ENCODE peak calls at places on chromosome 7, in eight cellular contexts. One of them, this sample, is unnamed.

GRCh38 chr7:108368466-108368865 is 87.8 kb downstream of the NRCAM start:
- DNase-seq in PC-9: no peak
- DNase-seq in progenitor cell of endocrine pancreas: no peak
- DNase-seq in MCF 10A: no peak
- DNase-seq in WTC11: no peak
- DNase-seq in GM10248: no peak
- DNase-seq in stomach: no peak
- DNase-seq in IMR-90: no peak
- DNase-seq in this sample: no peak

GRCh38 chr7:22572937-22573336 is 72.9 kb upstream of the STEAP1B start:
- DNase-seq in PC-9: peak
- DNase-seq in progenitor cell of endocrine pancreas: no peak
- DNase-seq in MCF 10A: peak
- DNase-seq in WTC11: no peak
- DNase-seq in GM10248: no peak
- DNase-seq in stomach: no peak
- DNase-seq in IMR-90: peak
- DNase-seq in this sample: no peak

GRCh38 chr7:133513608-133514007 is 260.7 kb downstream of the EXOC4 start:
- DNase-seq in PC-9: no peak
- DNase-seq in progenitor cell of endocrine pancreas: no peak
- DNase-seq in MCF 10A: peak
- DNase-seq in WTC11: no peak
- DNase-seq in GM10248: no peak
- DNase-seq in stomach: no peak
- DNase-seq in IMR-90: peak
- DNase-seq in this sample: no peak

GRCh38 chr7:123190109-123190831 is 9.5 kb downstream of the SLC13A1 start:
- DNase-seq in PC-9: no peak
- DNase-seq in progenitor cell of endocrine pancreas: no peak
- DNase-seq in MCF 10A: no peak
- DNase-seq in WTC11: no peak
- DNase-seq in GM10248: peak
- DNase-seq in stomach: no peak
- DNase-seq in IMR-90: no peak
- DNase-seq in this sample: no peak

GRCh38 chr7:132125872-132126595 is 450.2 kb downstream of the PLXNA4 start:
- DNase-seq in PC-9: no peak
- DNase-seq in progenitor cell of endocrine pancreas: no peak
- DNase-seq in MCF 10A: no peak
- DNase-seq in WTC11: no peak
- DNase-seq in GM10248: no peak
- DNase-seq in stomach: no peak
- DNase-seq in IMR-90: no peak
- DNase-seq in this sample: no peak

GRCh38 chr7:43648725-43649406 is 66.0 kb downstream of the STK17A start:
- DNase-seq in PC-9: no peak
- DNase-seq in progenitor cell of endocrine pancreas: no peak
- DNase-seq in MCF 10A: peak
- DNase-seq in WTC11: no peak
- DNase-seq in GM10248: peak
- DNase-seq in stomach: no peak
- DNase-seq in IMR-90: peak
- DNase-seq in this sample: no peak

GRCh38 chr7:23394828-23395227 is 75.5 kb downstream of the IGF2BP3 start:
- DNase-seq in PC-9: no peak
- DNase-seq in progenitor cell of endocrine pancreas: no peak
- DNase-seq in MCF 10A: no peak
- DNase-seq in WTC11: no peak
- DNase-seq in GM10248: no peak
- DNase-seq in stomach: no peak
- DNase-seq in IMR-90: peak
- DNase-seq in this sample: no peak

GRCh38 chr7:47273088-47273487 is 308.8 kb downstream of the TNS3 start:
- DNase-seq in PC-9: no peak
- DNase-seq in progenitor cell of endocrine pancreas: no peak
- DNase-seq in MCF 10A: no peak
- DNase-seq in WTC11: no peak
- DNase-seq in GM10248: no peak
- DNase-seq in stomach: no peak
- DNase-seq in IMR-90: no peak
- DNase-seq in this sample: no peak

GRCh38 chr7:27184342-27185012 is 555 bp downstream of the HOXA11 start:
- DNase-seq in PC-9: peak
- DNase-seq in progenitor cell of endocrine pancreas: no peak
- DNase-seq in MCF 10A: peak
- DNase-seq in WTC11: peak
- DNase-seq in GM10248: no peak
- DNase-seq in stomach: peak
- DNase-seq in IMR-90: peak
- DNase-seq in this sample: peak

GRCh38 chr7:20173828-20174227 is 43.4 kb downstream of the MACC1 start:
- DNase-seq in PC-9: no peak
- DNase-seq in progenitor cell of endocrine pancreas: no peak
- DNase-seq in MCF 10A: no peak
- DNase-seq in WTC11: no peak
- DNase-seq in GM10248: no peak
- DNase-seq in stomach: no peak
- DNase-seq in IMR-90: no peak
- DNase-seq in this sample: no peak

GRCh38 chr7:47473499-47474210 is 108.3 kb downstream of the TNS3 start:
- DNase-seq in PC-9: no peak
- DNase-seq in progenitor cell of endocrine pancreas: no peak
- DNase-seq in MCF 10A: no peak
- DNase-seq in WTC11: no peak
- DNase-seq in GM10248: peak
- DNase-seq in stomach: no peak
- DNase-seq in IMR-90: peak
- DNase-seq in this sample: no peak

GRCh38 chr7:19051767-19052375 is 65.6 kb downstream of the TWIST1 start:
- DNase-seq in PC-9: peak
- DNase-seq in progenitor cell of endocrine pancreas: no peak
- DNase-seq in MCF 10A: peak
- DNase-seq in WTC11: peak
- DNase-seq in GM10248: peak
- DNase-seq in stomach: peak
- DNase-seq in IMR-90: peak
- DNase-seq in this sample: no peak

GRCh38 chr7:94284120-94284519 is 110.6 kb upstream of the COL1A2 start:
- DNase-seq in PC-9: no peak
- DNase-seq in progenitor cell of endocrine pancreas: no peak
- DNase-seq in MCF 10A: no peak
- DNase-seq in WTC11: no peak
- DNase-seq in GM10248: no peak
- DNase-seq in stomach: no peak
- DNase-seq in IMR-90: no peak
- DNase-seq in this sample: no peak

GRCh38 chr7:13627455-13627854 is 362.0 kb downstream of the ETV1 start:
- DNase-seq in PC-9: no peak
- DNase-seq in progenitor cell of endocrine pancreas: no peak
- DNase-seq in MCF 10A: no peak
- DNase-seq in WTC11: no peak
- DNase-seq in GM10248: no peak
- DNase-seq in stomach: no peak
- DNase-seq in IMR-90: no peak
- DNase-seq in this sample: no peak

GRCh38 chr7:80078159-80078731 is 56.4 kb upstream of the GNAI1 start:
- DNase-seq in PC-9: no peak
- DNase-seq in progenitor cell of endocrine pancreas: no peak
- DNase-seq in MCF 10A: peak
- DNase-seq in WTC11: no peak
- DNase-seq in GM10248: no peak
- DNase-seq in stomach: no peak
- DNase-seq in IMR-90: peak
- DNase-seq in this sample: no peak

GRCh38 chr7:46153951-46154787 is 233.1 kb upstream of the IGFBP3 start:
- DNase-seq in PC-9: peak
- DNase-seq in progenitor cell of endocrine pancreas: no peak
- DNase-seq in MCF 10A: peak
- DNase-seq in WTC11: no peak
- DNase-seq in GM10248: no peak
- DNase-seq in stomach: no peak
- DNase-seq in IMR-90: no peak
- DNase-seq in this sample: no peak

GRCh38 chr7:148303295-148304013 is 287.1 kb upstream of the C7orf33 start:
- DNase-seq in PC-9: no peak
- DNase-seq in progenitor cell of endocrine pancreas: no peak
- DNase-seq in MCF 10A: peak
- DNase-seq in WTC11: no peak
- DNase-seq in GM10248: no peak
- DNase-seq in stomach: no peak
- DNase-seq in IMR-90: no peak
- DNase-seq in this sample: peak

DNA sequence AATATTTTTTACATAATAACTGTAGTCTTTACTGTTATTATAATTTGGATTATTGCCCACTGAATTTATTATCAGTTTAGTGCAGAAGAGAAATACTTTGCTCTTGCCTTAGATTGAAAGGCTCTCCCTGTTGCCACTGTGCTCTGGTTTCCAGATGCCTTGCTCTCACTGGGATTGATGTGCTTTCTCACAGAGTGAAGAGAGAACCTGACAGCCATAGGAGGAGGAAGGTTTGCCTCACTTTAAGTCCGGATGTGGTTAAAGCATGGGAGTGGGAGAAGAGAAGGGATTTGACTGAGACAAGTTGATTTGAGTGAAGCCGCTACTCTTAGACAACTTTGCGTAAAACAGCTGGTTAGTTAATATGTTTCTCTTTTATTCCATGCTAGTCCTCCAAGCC is 68.2 kb upstream of the RPA3 start:
- DNase-seq in PC-9: no peak
- DNase-seq in progenitor cell of endocrine pancreas: no peak
- DNase-seq in MCF 10A: no peak
- DNase-seq in WTC11: no peak
- DNase-seq in GM10248: no peak
- DNase-seq in stomach: no peak
- DNase-seq in IMR-90: no peak
- DNase-seq in this sample: no peak
- TF ChIP-seq CTCF in PC-9: no peak
- TF ChIP-seq CTCF in progenitor cell of endocrine pancreas: no peak
- TF ChIP-seq CTCF in MCF 10A: no peak
- TF ChIP-seq CTCF in WTC11: no peak
- TF ChIP-seq CTCF in GM10248: no peak
- TF ChIP-seq CTCF in stomach: no peak
- TF ChIP-seq CTCF in IMR-90: no peak
- TF ChIP-seq CTCF in this sample: no peak

DNA sequence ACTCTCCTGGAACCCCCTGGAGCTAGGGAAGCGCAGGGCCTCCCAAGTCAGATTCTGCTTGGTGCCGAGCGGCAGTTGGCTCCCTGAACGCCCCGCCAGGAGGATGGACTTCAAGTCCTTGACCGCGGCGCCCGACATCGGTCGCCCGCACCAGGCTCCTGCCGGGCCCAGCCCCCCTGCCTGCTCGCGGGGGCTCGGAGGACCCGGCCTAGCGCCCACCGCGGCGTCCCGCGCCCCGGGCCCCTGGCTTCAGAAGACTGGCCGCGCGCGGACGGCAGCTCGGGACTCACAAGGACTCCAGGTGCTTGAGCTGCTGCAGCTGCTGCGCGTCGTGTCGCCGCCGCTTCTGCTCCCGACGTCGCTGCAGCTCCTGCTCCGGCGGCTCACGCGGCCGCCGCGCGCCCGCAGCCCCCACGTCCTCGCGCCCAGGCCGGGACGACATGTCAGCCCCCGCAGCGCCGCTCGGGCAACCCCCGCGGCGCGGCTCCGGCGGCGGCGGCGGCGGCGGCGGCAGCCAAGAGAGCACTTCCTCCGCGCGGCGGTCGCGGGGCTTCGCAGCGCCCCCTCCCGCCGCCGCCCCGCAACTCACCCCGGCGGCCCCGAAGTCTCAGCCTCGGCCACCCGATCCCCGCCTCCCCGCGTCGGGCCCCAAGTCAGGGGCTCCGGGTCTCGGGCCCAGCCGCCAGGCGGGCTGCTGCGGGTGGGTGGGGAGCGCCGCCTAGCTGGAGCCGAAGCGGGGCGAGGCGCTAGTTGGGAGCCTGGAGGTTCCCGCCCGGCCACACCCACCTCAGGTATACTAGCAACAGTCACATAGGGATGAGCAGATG is at the start of gene RP9:
- DNase-seq in PC-9: peak
- DNase-seq in progenitor cell of endocrine pancreas: peak
- DNase-seq in MCF 10A: peak
- DNase-seq in WTC11: peak
- DNase-seq in GM10248: peak
- DNase-seq in stomach: peak
- DNase-seq in IMR-90: peak
- DNase-seq in this sample: no peak
- TF ChIP-seq CTCF in PC-9: peak
- TF ChIP-seq CTCF in progenitor cell of endocrine pancreas: peak
- TF ChIP-seq CTCF in MCF 10A: peak
- TF ChIP-seq CTCF in WTC11: peak
- TF ChIP-seq CTCF in GM10248: peak
- TF ChIP-seq CTCF in stomach: peak
- TF ChIP-seq CTCF in IMR-90: peak
- TF ChIP-seq CTCF in this sample: no peak

DNA sequence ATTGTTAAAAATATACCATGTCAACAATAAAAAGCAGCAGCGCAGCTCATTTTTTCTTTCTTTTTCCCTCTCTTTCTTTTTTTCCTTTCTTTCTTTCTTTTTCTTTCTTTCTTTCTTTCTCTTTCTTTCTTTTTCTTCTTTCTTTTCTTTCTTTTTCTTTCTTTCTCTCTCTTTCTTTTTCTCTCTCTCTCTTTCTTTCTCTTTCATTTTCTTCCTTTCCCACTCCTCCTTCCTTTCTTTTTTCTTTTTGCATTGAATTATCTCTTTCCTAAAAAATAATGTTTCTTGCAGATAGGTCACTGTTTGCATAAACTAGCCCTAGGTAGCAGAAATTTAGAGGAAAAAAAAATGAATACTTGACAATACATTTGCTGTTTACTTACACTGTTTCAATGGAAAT is 755.1 kb upstream of the COBL start:
- DNase-seq in PC-9: no peak
- DNase-seq in progenitor cell of endocrine pancreas: no peak
- DNase-seq in MCF 10A: no peak
- DNase-seq in WTC11: no peak
- DNase-seq in GM10248: no peak
- DNase-seq in stomach: no peak
- DNase-seq in IMR-90: no peak
- DNase-seq in this sample: no peak
- TF ChIP-seq CTCF in PC-9: no peak
- TF ChIP-seq CTCF in progenitor cell of endocrine pancreas: no peak
- TF ChIP-seq CTCF in MCF 10A: no peak
- TF ChIP-seq CTCF in WTC11: no peak
- TF ChIP-seq CTCF in GM10248: no peak
- TF ChIP-seq CTCF in stomach: no peak
- TF ChIP-seq CTCF in IMR-90: no peak
- TF ChIP-seq CTCF in this sample: no peak

GRCh38 chr7:91894781-91895480 is 14.4 kb upstream of the MTERF1 start:
- DNase-seq in PC-9: no peak
- DNase-seq in progenitor cell of endocrine pancreas: no peak
- DNase-seq in MCF 10A: no peak
- DNase-seq in WTC11: no peak
- DNase-seq in GM10248: no peak
- DNase-seq in stomach: no peak
- DNase-seq in IMR-90: peak
- DNase-seq in this sample: no peak
- TF ChIP-seq CTCF in PC-9: no peak
- TF ChIP-seq CTCF in progenitor cell of endocrine pancreas: no peak
- TF ChIP-seq CTCF in MCF 10A: no peak
- TF ChIP-seq CTCF in WTC11: no peak
- TF ChIP-seq CTCF in GM10248: no peak
- TF ChIP-seq CTCF in stomach: no peak
- TF ChIP-seq CTCF in IMR-90: no peak
- TF ChIP-seq CTCF in this sample: no peak

This sample was measured in omental fat pad.